ENCODE peak calls at places on chromosomes 6 and 20, in eight cellular contexts. P, Q, U, F, R, X, W and S are unnamed samples. For H3K4me1, the result is how much of the 10 kb centered on the place peaks cover.

GRCh38 chr6:135871296-135871695 is 19.8 kb downstream of the PDE7B start:
- DNase-seq in P (no peak), Q (no peak), U (peak), F (no peak), R (no peak), X (no peak), W (no peak), S (no peak)

GRCh38 chr20:2767768-2768631 is 32.4 kb downstream of the CPXM1 start:
- DNase-seq in P (peak), Q (no peak), U (peak), F (no peak), R (peak), X (no peak), W (no peak), S (peak)

GRCh38 chr6:161748535-161749386 is 474.9 kb upstream of the AGPAT4 start:
- DNase-seq in P (no peak), Q (no peak), U (no peak), F (peak), R (peak), X (no peak), W (no peak), S (no peak)

GRCh38 chr6:23735151-23735550 is 390.9 kb upstream of the NRSN1 start:
- DNase-seq in P (no peak), Q (no peak), U (no peak), F (no peak), R (no peak), X (no peak), W (no peak), S (no peak)

GRCh38 chr6:168496932-168497331 is 55.9 kb downstream of the SMOC2 start:
- DNase-seq in P (no peak), Q (no peak), U (no peak), F (no peak), R (no peak), X (no peak), W (no peak), S (peak)

GRCh38 chr6:20572940-20573339 is 38.7 kb downstream of the CDKAL1 start:
- DNase-seq in P (no peak), Q (no peak), U (peak), F (no peak), R (no peak), X (no peak), W (no peak), S (no peak)

GRCh38 chr6:106745396-106745795 is 116.0 kb downstream of the QRSL1 start:
- DNase-seq in P (no peak), Q (no peak), U (no peak), F (no peak), R (no peak), X (no peak), W (no peak), S (no peak)

GRCh38 chr6:110595112-110595511 is 118.7 kb upstream of the SLC22A16 start:
- DNase-seq in P (no peak), Q (no peak), U (no peak), F (no peak), R (no peak), X (no peak), W (no peak), S (no peak)

GRCh38 chr20:10309326-10309725 is 90.7 kb downstream of the SNAP25 start:
- DNase-seq in P (no peak), Q (no peak), U (peak), F (no peak), R (no peak), X (no peak), W (no peak), S (no peak)

GRCh38 chr6:145187491-145188206 is 547.7 kb downstream of the EPM2A start:
- DNase-seq in P (no peak), Q (no peak), U (no peak), F (no peak), R (no peak), X (no peak), W (no peak), S (no peak)

GRCh38 chr6:29465279-29465678 is 8.3 kb downstream of the OR2H1 start:
- DNase-seq in P (no peak), Q (no peak), U (no peak), F (no peak), R (no peak), X (no peak), W (no peak), S (no peak)

GRCh38 chr6:28211840-28212509 is 13.1 kb upstream of the ZSCAN9 start:
- DNase-seq in P (no peak), Q (no peak), U (no peak), F (peak), R (no peak), X (no peak), W (no peak), S (no peak)

GRCh38 chr6:33694401-33694931 is 17.0 kb downstream of the UQCC2 start:
- DNase-seq in P (no peak), Q (no peak), U (peak), F (no peak), R (no peak), X (no peak), W (peak), S (peak)

GRCh38 chr20:3797592-3798404 is 1.7 kb downstream of the CDC25B start:
- DNase-seq in P (no peak), Q (no peak), U (peak), F (peak), R (no peak), X (no peak), W (peak), S (peak)

GRCh38 chr6:42758756-42759430 is 13.0 kb upstream of the TBCC start:
- DNase-seq in P (no peak), Q (no peak), U (no peak), F (no peak), R (no peak), X (no peak), W (peak), S (no peak)

GRCh38 chr20:64098471-64099013 is 8.8 kb downstream of the NPBWR2 start:
- DNase-seq in P (no peak), Q (no peak), U (no peak), F (no peak), R (no peak), X (no peak), W (no peak), S (peak)

GRCh38 chr20:64095455-64095854 is 11.3 kb upstream of the LKAAEAR1 start:
- DNase-seq in P (no peak), Q (no peak), U (no peak), F (no peak), R (no peak), X (no peak), W (no peak), S (no peak)

GRCh38 chr20:64095927-64096326 is 11.4 kb downstream of the NPBWR2 start:
- DNase-seq in P (no peak), Q (no peak), U (no peak), F (no peak), R (no peak), X (no peak), W (no peak), S (no peak)

GRCh38 chr20:64099086-64099786 is 8.1 kb downstream of the NPBWR2 start:
- DNase-seq in P (no peak), Q (no peak), U (no peak), F (no peak), R (no peak), X (no peak), W (no peak), S (no peak)

DNA sequence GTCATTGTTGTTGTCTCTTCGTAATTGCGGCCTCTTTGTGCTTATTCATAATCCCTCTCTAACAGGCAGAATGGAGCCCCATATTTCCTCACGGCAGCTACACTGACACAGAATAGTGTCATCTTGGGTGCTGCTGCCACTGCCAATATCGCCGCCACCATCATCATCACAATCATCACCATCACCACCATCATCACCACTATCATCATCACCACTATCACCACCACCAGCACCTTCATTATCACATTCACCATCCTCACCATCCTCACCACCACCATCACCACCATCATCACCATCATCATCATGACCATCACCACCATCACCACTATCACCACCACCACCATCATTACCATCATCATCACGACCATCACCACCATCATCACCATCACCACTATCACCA is 10.8 kb downstream of the NPBWR2 start:
- DNase-seq in P (no peak), Q (no peak), U (no peak), F (no peak), R (no peak), X (no peak), W (no peak), S (no peak)
- TF ChIP-seq POLR2A in P (no peak), Q (no peak), U (no peak), F (no peak), R (no peak), X (no peak), W (no peak), S (no peak)

DNA sequence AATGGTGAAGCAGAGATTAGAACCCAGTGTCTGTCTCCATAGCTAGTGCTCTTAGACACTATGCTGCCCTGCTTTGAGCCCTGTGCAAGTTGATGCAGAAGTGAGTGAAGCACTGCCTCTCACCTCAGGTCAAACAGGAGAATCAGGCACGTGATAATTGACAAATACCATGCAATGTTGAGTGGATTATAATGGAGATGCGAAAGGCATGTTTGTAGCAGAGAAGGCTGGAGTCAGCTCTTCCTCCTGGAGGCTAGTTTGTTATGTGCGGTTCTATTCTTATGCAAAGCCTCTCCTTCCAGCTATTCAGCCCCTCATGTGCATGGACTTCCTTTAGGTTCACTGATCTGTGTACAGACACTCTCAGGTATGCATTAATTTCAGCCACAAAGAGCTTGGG is 108.5 kb downstream of the MANEA start:
- DNase-seq in P (no peak), Q (no peak), U (no peak), F (no peak), R (no peak), X (no peak), W (no peak), S (no peak)
- H3K4me1 ChIP-seq in P (under half), Q (under half), U (under half), F (under half), R (under half), X (under half), W (under half), S (under half)

GRCh38 chr6:139378226-139378625 is 3.8 kb upstream of the CITED2 start:
- DNase-seq in P (no peak), Q (no peak), U (no peak), F (no peak), R (no peak), X (no peak), W (no peak), S (no peak)

GRCh38 chr6:139374357-139375238 is at the start of gene CITED2:
- DNase-seq in P (peak), Q (peak), U (peak), F (peak), R (peak), X (peak), W (peak), S (peak)

GRCh38 chr6:139376054-139376355 is 1.6 kb upstream of the CITED2 start:
- DNase-seq in P (no peak), Q (no peak), U (no peak), F (peak), R (no peak), X (peak), W (no peak), S (no peak)

GRCh38 chr6:139375239-139376053 is 998 bp upstream of the CITED2 start:
- DNase-seq in P (peak), Q (peak), U (peak), F (peak), R (peak), X (peak), W (peak), S (peak)

GRCh38 chr6:139376604-139377218 is 2.3 kb upstream of the CITED2 start:
- DNase-seq in P (peak), Q (no peak), U (peak), F (peak), R (peak), X (no peak), W (no peak), S (peak)
- TF ChIP-seq POLR2A in P (no peak), Q (no peak), U (no peak), F (no peak), R (no peak), X (no peak), W (no peak), S (no peak)

DNA sequence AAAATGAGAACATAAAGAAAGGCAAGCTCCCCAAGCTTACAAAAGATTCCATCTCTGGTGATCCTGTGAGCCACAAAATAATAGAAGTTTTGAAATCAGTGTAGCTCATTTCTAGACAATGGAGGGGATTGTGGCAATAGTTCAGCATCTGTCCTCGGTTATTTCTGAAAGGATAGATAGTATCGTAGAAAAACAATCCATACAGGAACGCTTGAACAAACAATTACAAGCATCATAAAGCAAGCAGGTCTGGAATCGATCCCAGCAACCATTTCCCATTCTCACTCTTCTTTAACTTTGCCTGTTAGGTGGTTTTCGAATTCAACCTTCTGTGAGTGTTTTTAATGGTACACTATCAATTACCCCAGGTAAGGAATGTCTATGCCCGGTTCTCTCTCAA is 931.1 kb downstream of the KIF16B start:
- DNase-seq in P (no peak), Q (no peak), U (no peak), F (no peak), R (no peak), X (no peak), W (no peak), S (no peak)
- H3K4me1 ChIP-seq in P (under half), Q (under half), U (under half), F (under half), R (under half), X (under half), W (under half), S (under half)

GRCh38 chr6:79538481-79538971 is 1.3 kb upstream of the LCA5 start:
- DNase-seq in P (no peak), Q (no peak), U (no peak), F (peak), R (no peak), X (no peak), W (no peak), S (no peak)

GRCh38 chr6:79536615-79536968 is 638 bp downstream of the LCA5 start:
- DNase-seq in P (peak), Q (no peak), U (peak), F (peak), R (peak), X (no peak), W (no peak), S (no peak)

DNA sequence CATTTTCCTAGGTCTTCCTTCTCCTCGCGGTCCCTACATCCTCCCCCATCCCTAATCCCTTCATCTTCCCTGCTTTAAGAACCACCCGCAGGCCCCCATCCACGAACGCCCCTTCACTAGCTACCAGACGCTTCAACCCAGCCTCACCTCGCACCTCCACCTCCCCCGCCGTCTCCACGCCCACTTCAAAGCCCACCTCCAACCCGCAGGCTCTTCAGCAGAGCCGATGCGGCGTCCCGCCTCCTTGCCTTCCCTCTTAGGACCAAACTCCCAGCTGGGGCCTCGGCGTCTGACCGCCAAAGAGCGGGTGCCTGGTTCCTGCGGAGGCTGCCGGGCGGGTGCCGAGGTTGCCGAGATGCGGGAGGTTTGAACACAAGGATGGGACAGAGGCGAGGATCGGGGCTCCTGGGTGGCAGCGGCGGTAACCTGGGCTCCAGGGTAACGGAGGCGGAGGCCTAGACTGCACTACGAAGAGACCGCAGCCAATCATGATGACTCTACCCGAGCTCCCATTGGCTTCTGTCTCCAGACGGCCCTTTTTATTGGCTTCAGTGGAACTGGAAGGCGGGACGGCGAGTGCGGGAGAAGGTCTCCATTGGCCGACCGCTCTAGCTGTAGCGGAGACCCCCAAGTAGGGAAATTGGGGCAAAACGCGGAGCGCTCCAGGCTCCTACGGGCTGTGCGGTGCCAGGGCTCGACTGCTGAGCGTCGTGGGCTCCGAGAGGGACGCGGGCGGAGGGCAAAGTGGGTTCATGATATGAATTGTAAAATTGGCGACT is at the start of gene LCA5:
- DNase-seq in P (peak), Q (peak), U (peak), F (peak), R (peak), X (peak), W (peak), S (peak)
- TF ChIP-seq POLR2A in P (peak), Q (no peak), U (peak), F (peak), R (peak), X (peak), W (no peak), S (peak)

DNA sequence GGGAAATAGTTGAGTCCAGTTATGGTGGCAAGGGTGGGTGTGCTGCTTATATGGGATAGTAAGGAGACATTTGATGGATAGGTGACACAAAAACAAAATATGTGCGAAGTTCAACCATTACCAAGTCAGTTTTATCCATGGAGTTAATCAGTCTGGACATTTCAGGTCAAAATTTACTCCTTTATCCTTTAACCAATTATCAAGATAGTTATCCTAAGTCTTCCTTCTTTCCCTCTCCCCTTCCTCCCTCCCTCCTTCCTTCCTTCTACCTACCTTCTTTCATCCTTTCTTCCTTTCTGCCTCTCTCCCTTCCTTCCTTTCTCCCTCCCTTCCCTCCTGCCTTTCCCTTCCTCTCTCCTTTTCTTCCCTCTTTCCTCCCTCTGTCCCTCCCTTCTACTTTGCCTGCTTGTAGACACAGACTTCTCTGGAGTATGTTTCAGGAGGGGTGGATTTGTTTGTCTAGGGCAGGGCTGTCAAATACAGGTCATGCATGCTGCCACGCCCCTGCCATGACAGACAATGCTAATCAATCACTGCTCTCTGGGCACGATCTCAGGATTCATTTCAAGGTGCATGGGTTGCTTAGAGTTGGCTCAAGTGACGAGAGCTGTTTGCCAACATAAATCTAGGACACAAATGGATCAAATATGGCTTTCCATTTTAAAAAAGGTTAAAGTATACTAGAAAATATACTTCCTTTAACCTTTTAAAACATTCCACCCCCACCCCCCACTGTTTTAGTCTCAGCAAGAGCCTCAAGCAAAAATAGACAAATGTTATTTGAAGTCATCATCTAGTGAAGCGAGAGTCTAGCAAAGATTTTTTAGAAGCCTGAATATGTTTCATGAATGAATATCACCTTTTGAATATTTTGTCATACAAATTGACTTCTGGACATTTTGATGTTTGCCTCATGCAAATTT is 281.6 kb upstream of the CITED2 start:
- DNase-seq in P (no peak), Q (no peak), U (no peak), F (peak), R (no peak), X (no peak), W (no peak), S (no peak)
- H3K4me1 ChIP-seq in P (under half), Q (under half), U (under half), F (under half), R (under half), X (under half), W (under half), S (under half)

DNA sequence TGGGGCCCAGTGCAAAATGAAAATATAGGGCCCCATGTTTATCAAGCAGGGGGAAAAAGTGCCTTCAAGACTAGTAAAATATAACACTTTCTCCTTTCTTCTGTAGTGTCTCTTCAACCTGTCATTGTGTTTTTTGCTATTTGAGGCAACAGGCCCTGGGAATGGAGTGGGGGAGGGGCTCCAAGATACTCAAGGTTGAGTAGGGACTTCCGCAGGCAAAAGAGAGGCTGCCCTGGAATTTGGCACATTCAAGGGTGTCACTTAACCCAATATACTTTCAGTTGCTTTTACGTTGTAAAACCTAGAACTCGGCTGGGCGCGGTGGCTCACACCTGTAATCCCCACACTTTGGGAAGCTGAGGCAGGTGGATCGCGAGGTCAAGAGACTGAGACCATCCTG is 154.9 kb downstream of the ALDH8A1 start:
- DNase-seq in P (no peak), Q (no peak), U (no peak), F (no peak), R (no peak), X (no peak), W (no peak), S (no peak)
- TF ChIP-seq POLR2A in P (no peak), Q (no peak), U (no peak), F (no peak), R (no peak), X (no peak), W (no peak), S (no peak)